ENCODE peak calls at places on chromosome 11, in six cellular contexts. P is H1, G is fibroblast of lung, K is cardiac fibroblast, Q is AG04450, Z is GM23248. M is an unnamed sample.

GRCh38 chr11:63919267-63920125 is 2.5 kb upstream of the RCOR2 start:
- DNase-seq in P (peak), G (no peak), K (peak), Q (no peak), Z (peak), M (no peak)

GRCh38 chr11:109309153-109309552 is 112.8 kb upstream of the C11orf87 start:
- DNase-seq in P (no peak), G (peak), K (peak), Q (no peak), Z (peak), M (peak)

GRCh38 chr11:134753805-134754130 is 341.7 kb upstream of the B3GAT1 start:
- DNase-seq in P (no peak), G (no peak), K (no peak), Q (no peak), Z (no peak), M (no peak)

GRCh38 chr11:57460017-57460755 is at the start of gene RTN4RL2:
- DNase-seq in P (no peak), G (peak), K (peak), Q (no peak), Z (peak), M (no peak)

GRCh38 chr11:96137357-96137756 is 205.6 kb downstream of the MAML2 start:
- DNase-seq in P (no peak), G (peak), K (no peak), Q (no peak), Z (no peak), M (no peak)

GRCh38 chr11:124481365-124482323 is 36.1 kb upstream of the OR8B8 start:
- DNase-seq in P (no peak), G (peak), K (peak), Q (peak), Z (peak), M (peak)

GRCh38 chr11:110337570-110338193 is 41.3 kb upstream of the RDX start:
- DNase-seq in P (no peak), G (peak), K (peak), Q (no peak), Z (no peak), M (no peak)

GRCh38 chr11:109960831-109961230 is 132.4 kb upstream of the ZC3H12C start:
- DNase-seq in P (no peak), G (peak), K (peak), Q (peak), Z (peak), M (peak)

GRCh38 chr11:112631333-112631732 is 329.9 kb upstream of the NCAM1 start:
- DNase-seq in P (no peak), G (no peak), K (no peak), Q (no peak), Z (no peak), M (no peak)

GRCh38 chr11:28463826-28464225 is 355.6 kb downstream of the METTL15 start:
- DNase-seq in P (no peak), G (peak), K (peak), Q (peak), Z (no peak), M (no peak)

GRCh38 chr11:119046489-119046888 is 10.5 kb downstream of the HYOU1 start:
- DNase-seq in P (no peak), G (no peak), K (no peak), Q (no peak), Z (no peak), M (no peak)

GRCh38 chr11:45400594-45400993 is 114.5 kb upstream of the SYT13 start:
- DNase-seq in P (no peak), G (peak), K (peak), Q (peak), Z (peak), M (peak)

GRCh38 chr11:69531717-69532088 is 50.2 kb downstream of the LINC01488 start:
- DNase-seq in P (no peak), G (no peak), K (no peak), Q (no peak), Z (no peak), M (no peak)

GRCh38 chr11:117953029-117953671 is 23.9 kb upstream of the TMPRSS13 start:
- DNase-seq in P (no peak), G (no peak), K (no peak), Q (no peak), Z (no peak), M (no peak)

GRCh38 chr11:71454470-71455113 is 1.6 kb downstream of the NADSYN1 start:
- DNase-seq in P (no peak), G (no peak), K (no peak), Q (no peak), Z (no peak), M (no peak)

GRCh38 chr11:117933930-117934329 is 4.7 kb upstream of the TMPRSS13 start:
- DNase-seq in P (no peak), G (no peak), K (no peak), Q (no peak), Z (no peak), M (no peak)

GRCh38 chr11:124891390-124891861 is 6.2 kb downstream of the ROBO4 start:
- DNase-seq in P (no peak), G (no peak), K (no peak), Q (no peak), Z (no peak), M (no peak)

GRCh38 chr11:128496684-128497056 is 90.7 kb downstream of the ETS1 start:
- DNase-seq in P (no peak), G (no peak), K (no peak), Q (no peak), Z (peak), M (no peak)

GRCh38 chr11:23205156-23205871 is 345.0 kb upstream of the CCDC179 start:
- DNase-seq in P (no peak), G (peak), K (peak), Q (no peak), Z (peak), M (peak)

GRCh38 chr11:119106564-119107537 is at the start of gene C2CD2L:
- DNase-seq in P (no peak), G (peak), K (peak), Q (peak), Z (peak), M (peak)

GRCh38 chr11:34546511-34547206 is 33.1 kb upstream of the ELF5 start:
- DNase-seq in P (no peak), G (no peak), K (no peak), Q (no peak), Z (no peak), M (no peak)

GRCh38 chr11:61656347-61657077 is 23.7 kb upstream of the DAGLA start:
- DNase-seq in P (no peak), G (no peak), K (no peak), Q (no peak), Z (no peak), M (no peak)

GRCh38 chr11:38900156-38900679 is 2302.2 kb upstream of the RAG2 start:
- DNase-seq in P (no peak), G (no peak), K (no peak), Q (no peak), Z (no peak), M (no peak)

GRCh38 chr11:123833095-123833494 is 26.9 kb upstream of the OR6M1 start:
- DNase-seq in P (no peak), G (no peak), K (no peak), Q (no peak), Z (no peak), M (no peak)

GRCh38 chr11:77252555-77253270 is 48.8 kb downstream of the GDPD4 start:
- DNase-seq in P (no peak), G (no peak), K (no peak), Q (no peak), Z (no peak), M (no peak)

GRCh38 chr11:70699294-70700221 is 301.2 kb downstream of the CTTN start:
- DNase-seq in P (no peak), G (no peak), K (no peak), Q (no peak), Z (no peak), M (no peak)

GRCh38 chr11:127925430-127925829 is 661.9 kb downstream of the ETS1 start:
- DNase-seq in P (no peak), G (peak), K (peak), Q (no peak), Z (peak), M (peak)

GRCh38 chr11:77024745-77025144 is 9.5 kb upstream of the B3GNT6 start:
- DNase-seq in P (no peak), G (no peak), K (no peak), Q (no peak), Z (no peak), M (no peak)

GRCh38 chr11:105109353-105109752 is 30.2 kb downstream of the CARD18 start:
- DNase-seq in P (no peak), G (no peak), K (no peak), Q (no peak), Z (no peak), M (no peak)

GRCh38 chr11:37747121-37747520 is 1149.1 kb upstream of the RAG2 start:
- DNase-seq in P (no peak), G (peak), K (peak), Q (no peak), Z (no peak), M (no peak)

GRCh38 chr11:78109011-78109685 is 29.5 kb upstream of the NDUFC2 start:
- DNase-seq in P (no peak), G (no peak), K (no peak), Q (no peak), Z (no peak), M (no peak)

GRCh38 chr11:76980196-76980595 is 54.0 kb upstream of the B3GNT6 start:
- DNase-seq in P (no peak), G (no peak), K (no peak), Q (no peak), Z (no peak), M (no peak)

GRCh38 chr11:69486773-69487266 is 5.4 kb downstream of the LINC01488 start:
- DNase-seq in P (no peak), G (no peak), K (no peak), Q (no peak), Z (no peak), M (no peak)

GRCh38 chr11:36191941-36192340 is 97.3 kb downstream of the COMMD9 start:
- DNase-seq in P (no peak), G (peak), K (no peak), Q (no peak), Z (no peak), M (no peak)

GRCh38 chr11:2808850-2809847 is 76.4 kb downstream of the CDKN1C start:
- DNase-seq in P (no peak), G (no peak), K (no peak), Q (no peak), Z (no peak), M (no peak)

GRCh38 chr11:47593492-47593933 is 698 bp downstream of the C1QTNF4 start:
- DNase-seq in P (no peak), G (no peak), K (no peak), Q (no peak), Z (no peak), M (no peak)

GRCh38 chr11:47595967-47596366 is 1.8 kb upstream of the C1QTNF4 start:
- DNase-seq in P (no peak), G (no peak), K (no peak), Q (no peak), Z (no peak), M (no peak)

GRCh38 chr11:47595029-47595428 is 818 bp upstream of the C1QTNF4 start:
- DNase-seq in P (no peak), G (no peak), K (no peak), Q (no peak), Z (no peak), M (no peak)

GRCh38 chr11:47592970-47593369 is 1.2 kb downstream of the C1QTNF4 start:
- DNase-seq in P (no peak), G (no peak), K (no peak), Q (no peak), Z (no peak), M (no peak)

GRCh38 chr11:47593934-47594855 is at the start of gene C1QTNF4:
- DNase-seq in P (no peak), G (no peak), K (no peak), Q (no peak), Z (no peak), M (no peak)
- H3K4me3 ChIP-seq in P (peak), G (no peak), K (peak), Q (peak), Z (peak), M (peak)

GRCh38 chr11:65355013-65355775 is 643 bp downstream of the TIGD3 start:
- DNase-seq in P (no peak), G (no peak), K (peak), Q (no peak), Z (no peak), M (no peak)

GRCh38 chr11:65355776-65356393 is 1.3 kb downstream of the TIGD3 start:
- DNase-seq in P (no peak), G (no peak), K (peak), Q (no peak), Z (peak), M (no peak)

GRCh38 chr11:65354265-65355012 is at the start of gene TIGD3:
- DNase-seq in P (peak), G (peak), K (peak), Q (peak), Z (peak), M (peak)

GRCh38 chr11:65357856-65358356 is 3.4 kb downstream of the TIGD3 start:
- DNase-seq in P (no peak), G (no peak), K (peak), Q (no peak), Z (peak), M (no peak)

GRCh38 chr11:65356394-65356972 is 1.9 kb downstream of the TIGD3 start:
- DNase-seq in P (no peak), G (no peak), K (no peak), Q (no peak), Z (no peak), M (no peak)
- H3K4me3 ChIP-seq in P (no peak), G (no peak), K (no peak), Q (no peak), Z (no peak), M (no peak)

GRCh38 chr11:73576226-73576625 is 21.7 kb downstream of the FAM168A start:
- DNase-seq in P (no peak), G (no peak), K (no peak), Q (no peak), Z (no peak), M (no peak)
- H3K4me3 ChIP-seq in P (no peak), G (no peak), K (no peak), Q (no peak), Z (no peak), M (no peak)

GRCh38 chr11:83599066-83599465 is 312.9 kb upstream of the CCDC90B start:
- DNase-seq in P (no peak), G (no peak), K (no peak), Q (no peak), Z (no peak), M (no peak)
- H3K4me3 ChIP-seq in P (no peak), G (no peak), K (no peak), Q (no peak), Z (no peak), M (no peak)

GRCh38 chr11:305834-306211 is 1.8 kb upstream of the IFITM2 start:
- DNase-seq in P (no peak), G (no peak), K (no peak), Q (no peak), Z (no peak), M (no peak)
- H3K4me3 ChIP-seq in P (no peak), G (no peak), K (no peak), Q (no peak), Z (no peak), M (no peak)

GRCh38 chr11:350723-351255 is 18.5 kb upstream of the B4GALNT4 start:
- DNase-seq in P (no peak), G (no peak), K (no peak), Q (no peak), Z (peak), M (no peak)
- H3K4me3 ChIP-seq in P (no peak), G (no peak), K (no peak), Q (no peak), Z (peak), M (no peak)

GRCh38 chr11:115391598-115391997 is 112.6 kb downstream of the CADM1 start:
- DNase-seq in P (no peak), G (peak), K (no peak), Q (no peak), Z (no peak), M (no peak)

GRCh38 chr11:115391162-115391561 is 113.1 kb downstream of the CADM1 start:
- DNase-seq in P (no peak), G (no peak), K (no peak), Q (no peak), Z (no peak), M (no peak)

GRCh38 chr11:115385211-115385610 is 119.0 kb downstream of the CADM1 start:
- DNase-seq in P (no peak), G (peak), K (no peak), Q (no peak), Z (no peak), M (no peak)

GRCh38 chr11:115389790-115390189 is 114.4 kb downstream of the CADM1 start:
- DNase-seq in P (no peak), G (no peak), K (no peak), Q (no peak), Z (no peak), M (no peak)

DNA sequence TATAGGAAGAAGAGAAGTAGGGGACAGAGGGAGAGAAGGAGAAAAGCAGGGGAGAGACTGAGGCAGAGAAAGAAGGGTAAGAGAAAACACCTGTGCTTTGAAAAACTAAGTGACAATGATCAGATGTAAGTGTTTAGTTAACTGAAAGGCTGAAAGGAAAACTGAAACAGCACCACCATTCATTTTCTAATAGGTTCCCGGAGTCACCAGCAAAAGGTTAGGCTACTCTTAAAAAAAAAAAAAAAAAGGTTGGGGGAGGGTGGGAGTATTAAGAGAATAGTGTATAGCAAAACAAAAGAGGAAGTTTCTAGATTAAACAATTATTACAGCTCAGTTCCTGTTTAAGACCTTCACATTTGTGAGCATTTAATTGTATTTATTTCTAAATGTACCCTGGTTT is 113.8 kb downstream of the CADM1 start:
- DNase-seq in P (no peak), G (no peak), K (no peak), Q (no peak), Z (no peak), M (no peak)
- H3K4me3 ChIP-seq in P (no peak), G (no peak), K (no peak), Q (no peak), Z (no peak), M (no peak)

DNA sequence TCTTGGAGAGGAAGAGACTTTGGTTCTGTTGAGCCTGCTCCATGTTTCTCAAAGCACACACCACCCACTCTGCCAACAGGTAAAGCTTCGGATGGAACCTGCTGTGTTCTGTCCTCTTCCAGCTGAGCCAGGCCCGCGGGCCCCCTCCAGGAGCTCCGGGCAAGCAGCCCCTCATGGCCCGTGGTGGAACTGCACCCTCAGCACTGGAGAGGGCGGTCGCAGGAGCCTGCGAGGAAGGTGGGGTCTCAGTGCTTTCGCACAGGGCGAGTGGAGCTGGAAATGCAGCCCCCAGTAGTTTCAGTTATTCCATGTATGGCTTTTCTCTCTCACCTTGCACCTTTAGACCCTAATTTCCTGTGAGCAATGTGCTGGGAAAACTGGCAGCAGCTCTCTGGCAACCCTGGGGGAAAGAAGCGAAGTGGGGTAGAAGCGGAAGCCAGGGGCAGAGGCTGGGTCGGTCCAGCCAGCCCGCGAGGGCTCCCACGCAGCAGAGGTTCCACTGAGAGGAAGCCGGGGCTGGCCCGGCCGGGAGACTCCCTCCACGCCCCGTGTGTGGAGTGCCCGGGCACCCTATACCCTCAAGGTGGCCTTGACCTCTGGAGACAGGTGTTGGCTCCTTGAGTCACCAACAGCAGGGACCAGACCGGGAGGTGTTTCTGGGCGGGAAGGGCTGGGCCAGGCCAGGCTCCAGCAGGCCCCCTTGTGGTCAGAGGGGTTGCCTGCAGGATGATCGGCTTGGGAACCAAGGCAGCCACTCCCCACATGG is 119.9 kb upstream of the TMEM45B start:
- DNase-seq in P (peak), G (peak), K (peak), Q (no peak), Z (peak), M (no peak)
- H3K4me3 ChIP-seq in P (peak), G (no peak), K (peak), Q (peak), Z (peak), M (peak)

GRCh38 chr11:1749020-1749758 is 1.2 kb downstream of the IFITM10 start:
- DNase-seq in P (no peak), G (peak), K (peak), Q (no peak), Z (peak), M (no peak)
- H3K4me3 ChIP-seq in P (peak), G (no peak), K (peak), Q (no peak), Z (peak), M (peak)

M was measured in skeletal muscle cell.